ENCODE peak calls at places on chromosome 9, in ten cellular contexts. O is HFFc6; F is astrocyte; V is upper lobe of right lung; D is COLO829; L is GM23338; Q is caudate nucleus; R is activated CD4-positive, alpha-beta T cell treated with anti-CD3 and anti-CD28 coated beads for 1 hour; H is neural crest cell; P is BJ. C is an unnamed sample.

GRCh38 chr9:134601764-134602163 is 39.8 kb upstream of the COL5A1 start:
- DNase-seq in F (peak), D (no peak), H (no peak), O (peak), V (no peak), L (no peak), R (no peak), P (no peak), Q (no peak), C (peak)

GRCh38 chr9:70293214-70293613 is 34.4 kb downstream of the SMC5 start:
- DNase-seq in V (no peak), Q (no peak), O (no peak), F (no peak), H (no peak), R (no peak), L (no peak), P (no peak), D (no peak), C (no peak)

GRCh38 chr9:129336601-129337286 is 158.7 kb upstream of the IER5L start:
- DNase-seq in P (peak), H (no peak), O (no peak), L (peak), F (peak), V (no peak), R (no peak), D (no peak), Q (no peak), C (peak)

GRCh38 chr9:128143409-128144238 is 5.6 kb upstream of the LCN2 start:
- DNase-seq in H (no peak), Q (no peak), O (no peak), R (no peak), P (no peak), D (no peak), F (no peak), L (no peak), V (no peak), C (no peak)

GRCh38 chr9:4298255-4299005 is 1.4 kb downstream of the GLIS3 start:
- DNase-seq in D (no peak), F (no peak), O (peak), P (no peak), H (peak), V (peak), R (peak), L (peak), Q (no peak), C (peak)

GRCh38 chr9:89743576-89744254 is 138.9 kb downstream of the GADD45G start:
- DNase-seq in R (peak), V (no peak), O (no peak), D (no peak), L (peak), P (no peak), Q (no peak), F (no peak), H (no peak), C (no peak)

GRCh38 chr9:86908261-86908660 is 39.0 kb downstream of the GAS1 start:
- DNase-seq in V (no peak), F (no peak), Q (no peak), L (no peak), D (no peak), H (no peak), P (no peak), R (no peak), O (no peak), C (no peak)

GRCh38 chr9:82903503-82903902 is 159.4 kb downstream of the RASEF start:
- DNase-seq in R (no peak), L (peak), P (no peak), F (peak), O (no peak), Q (no peak), H (no peak), D (no peak), V (no peak), C (no peak)

GRCh38 chr9:108761530-108762347 is 94.0 kb downstream of the ACTL7B start:
- DNase-seq in F (peak), P (no peak), D (peak), H (peak), L (peak), V (no peak), R (no peak), Q (peak), O (peak), C (peak)

GRCh38 chr9:100074093-100074492 is 24.7 kb downstream of the ERP44 start:
- DNase-seq in O (no peak), H (no peak), L (no peak), D (peak), Q (no peak), F (peak), V (no peak), R (no peak), P (no peak), C (no peak)

GRCh38 chr9:112076814-112077213 is 98.3 kb downstream of the SUSD1 start:
- DNase-seq in H (no peak), F (no peak), R (no peak), O (no peak), P (no peak), D (no peak), V (no peak), L (no peak), Q (no peak), C (no peak)

GRCh38 chr9:132241840-132242620 is 80.2 kb downstream of the NTNG2 start:
- DNase-seq in P (no peak), D (no peak), V (peak), H (no peak), R (peak), O (no peak), L (peak), F (no peak), Q (no peak), C (no peak)

GRCh38 chr9:30713279-30713678 is 1671.2 kb upstream of the ACO1 start:
- DNase-seq in D (peak), V (no peak), P (no peak), O (no peak), H (no peak), Q (no peak), L (no peak), R (no peak), F (no peak), C (no peak)

GRCh38 chr9:10633785-10634184 is 21.0 kb upstream of the PTPRD start:
- DNase-seq in Q (no peak), D (no peak), F (no peak), V (no peak), P (no peak), R (no peak), O (no peak), H (no peak), L (peak), C (no peak)

GRCh38 chr9:15299374-15299939 is 7.6 kb downstream of the TTC39B start:
- DNase-seq in H (no peak), F (no peak), V (no peak), R (peak), Q (no peak), L (no peak), P (no peak), D (no peak), O (no peak), C (no peak)

GRCh38 chr9:35962126-35962906 is 4.4 kb upstream of the OR2S2 start:
- DNase-seq in P (peak), F (peak), V (no peak), O (peak), L (peak), H (no peak), Q (no peak), D (no peak), R (no peak), C (peak)

GRCh38 chr9:76564300-76564699 is 105.3 kb downstream of the GCNT1 start:
- DNase-seq in F (peak), R (no peak), H (no peak), D (no peak), O (peak), P (no peak), V (no peak), Q (no peak), L (no peak), C (peak)

GRCh38 chr9:1718836-1719235 is 296.3 kb upstream of the SMARCA2 start:
- DNase-seq in H (no peak), P (no peak), R (no peak), D (no peak), F (no peak), V (no peak), Q (no peak), O (no peak), L (no peak), C (no peak)

GRCh38 chr9:89038354-89039091 is 47.3 kb downstream of the S1PR3 start:
- DNase-seq in O (peak), R (no peak), Q (peak), L (no peak), V (no peak), H (no peak), F (peak), D (no peak), P (peak), C (peak)

GRCh38 chr9:2116073-2116472 is 100.9 kb downstream of the SMARCA2 start:
- DNase-seq in H (no peak), O (peak), D (no peak), F (no peak), L (peak), P (no peak), Q (no peak), V (no peak), R (no peak), C (no peak)

GRCh38 chr9:6006968-6007769 is 8.3 kb downstream of the RANBP6 start:
- DNase-seq in H (peak), O (peak), L (peak), Q (peak), P (peak), F (peak), D (peak), R (peak), V (peak), C (peak)

GRCh38 chr9:107768224-107768623 is 278.7 kb upstream of the KLF4 start:
- DNase-seq in P (no peak), H (no peak), F (no peak), D (no peak), L (no peak), R (no peak), Q (no peak), O (no peak), V (no peak), C (no peak)

GRCh38 chr9:112852741-112853505 is 37.8 kb downstream of the SLC46A2 start:
- DNase-seq in L (no peak), R (no peak), Q (peak), O (no peak), F (no peak), H (no peak), D (no peak), P (no peak), V (no peak), C (no peak)

GRCh38 chr9:91419222-91420191 is 4.1 kb downstream of the NFIL3 start:
- DNase-seq in H (no peak), Q (no peak), V (peak), R (no peak), P (peak), F (peak), D (peak), O (peak), L (no peak), C (peak)

GRCh38 chr9:135123735-135124134 is 36.3 kb downstream of the OLFM1 start:
- DNase-seq in L (no peak), H (no peak), D (no peak), R (no peak), V (no peak), O (no peak), F (no peak), Q (no peak), P (no peak), C (no peak)

GRCh38 chr9:34557421-34558321 is 31.9 kb downstream of the CNTFR start:
- DNase-seq in O (no peak), Q (no peak), D (no peak), H (no peak), L (no peak), F (no peak), V (no peak), P (no peak), R (no peak), C (no peak)

GRCh38 chr9:20620658-20621552 is 1.4 kb downstream of the MLLT3 start:
- DNase-seq in V (peak), H (peak), Q (no peak), L (peak), R (peak), F (peak), D (no peak), O (no peak), P (no peak), C (peak)

GRCh38 chr9:115063058-115063850 is 54.7 kb downstream of the TNC start:
- DNase-seq in D (no peak), P (peak), L (peak), Q (no peak), H (no peak), O (peak), R (no peak), V (no peak), F (peak), C (peak)

GRCh38 chr9:78601957-78602565 is 305.1 kb downstream of the PSAT1 start:
- DNase-seq in R (no peak), H (peak), O (peak), V (no peak), P (no peak), L (peak), Q (no peak), D (peak), F (peak), C (peak)

GRCh38 chr9:34555002-34555348 is 32.2 kb upstream of the ENHO start:
- DNase-seq in O (no peak), D (no peak), P (no peak), Q (no peak), L (no peak), F (peak), R (no peak), V (peak), H (no peak), C (no peak)

GRCh38 chr9:113669523-113670115 is 206.1 kb downstream of the RGS3 start:
- DNase-seq in H (no peak), L (no peak), R (no peak), Q (no peak), D (no peak), P (peak), F (peak), V (no peak), O (no peak), C (peak)

GRCh38 chr9:130124471-130124870 is 47.7 kb upstream of the NCS1 start:
- DNase-seq in V (no peak), F (no peak), O (no peak), P (no peak), Q (no peak), L (no peak), R (no peak), D (no peak), H (no peak), C (peak)

C was measured in IMR-90.